ENCODE peak calls at places on chromosome 10, in seven cellular contexts. One of them, this sample, is unnamed.
A peak's percentile ranks its signal among the peaks of the same experiment; 100 is the strongest.

GRCh38 chr10:26805567-26806245 is 55.1 kb downstream of the ABI1 start:
- DNase-seq in SK-N-SH: no peak
- DNase-seq in GM12878: no peak
- DNase-seq in HepG2: no peak
- DNase-seq in HCT116: no peak
- DNase-seq in H1: no peak
- DNase-seq in K562: no peak
- DNase-seq in this sample: no peak

GRCh38 chr10:72104472-72105097 is 16.2 kb upstream of the SPOCK2 start:
- DNase-seq in GM12878: no peak
- DNase-seq in HCT116: no peak
- DNase-seq in K562: no peak
- DNase-seq in H1: no peak
- DNase-seq in HepG2: no peak
- DNase-seq in SK-N-SH: no peak
- DNase-seq in this sample: no peak

GRCh38 chr10:30098624-30099023 is 39.2 kb upstream of the JCAD start:
- DNase-seq in HepG2: no peak
- DNase-seq in SK-N-SH: no peak
- DNase-seq in H1: no peak
- DNase-seq in HCT116: no peak
- DNase-seq in K562: no peak
- DNase-seq in GM12878: no peak
- DNase-seq in this sample: no peak

GRCh38 chr10:118195729-118196128 is 146.4 kb downstream of the FAM204A start:
- DNase-seq in K562: no peak
- DNase-seq in HepG2: no peak
- DNase-seq in SK-N-SH: no peak
- DNase-seq in H1: no peak
- DNase-seq in HCT116: no peak
- DNase-seq in GM12878: no peak
- DNase-seq in this sample: no peak

GRCh38 chr10:4541292-4541691 is 284.7 kb upstream of the AKR1E2 start:
- DNase-seq in K562: no peak
- DNase-seq in GM12878: no peak
- DNase-seq in HCT116: peak; percentile 81
- DNase-seq in HepG2: no peak
- DNase-seq in H1: no peak
- DNase-seq in SK-N-SH: no peak
- DNase-seq in this sample: peak; percentile 95

GRCh38 chr10:68876246-68876918 is 24.7 kb upstream of the DDX50 start:
- DNase-seq in HepG2: peak; percentile 96
- DNase-seq in SK-N-SH: no peak
- DNase-seq in HCT116: no peak
- DNase-seq in K562: no peak
- DNase-seq in GM12878: no peak
- DNase-seq in H1: no peak
- DNase-seq in this sample: peak; percentile 11

GRCh38 chr10:10734356-10735064 is 283.2 kb upstream of the CELF2 start:
- DNase-seq in HepG2: no peak
- DNase-seq in H1: no peak
- DNase-seq in HCT116: no peak
- DNase-seq in GM12878: no peak
- DNase-seq in SK-N-SH: no peak
- DNase-seq in K562: no peak
- DNase-seq in this sample: no peak

GRCh38 chr10:30371954-30372353 is 22.9 kb upstream of the MTPAP start:
- DNase-seq in H1: no peak
- DNase-seq in K562: no peak
- DNase-seq in SK-N-SH: no peak
- DNase-seq in HCT116: no peak
- DNase-seq in HepG2: no peak
- DNase-seq in GM12878: no peak
- DNase-seq in this sample: no peak

GRCh38 chr10:97399843-97400545 is 1.1 kb downstream of the RRP12 start:
- DNase-seq in K562: peak; percentile 54
- DNase-seq in H1: no peak
- DNase-seq in SK-N-SH: peak; percentile 72
- DNase-seq in GM12878: no peak
- DNase-seq in HepG2: peak; percentile 56
- DNase-seq in HCT116: peak; percentile 57
- DNase-seq in this sample: peak; percentile 51

GRCh38 chr10:18332048-18332447 is 191.8 kb downstream of the CACNB2 start:
- DNase-seq in HepG2: no peak
- DNase-seq in SK-N-SH: no peak
- DNase-seq in H1: no peak
- DNase-seq in GM12878: no peak
- DNase-seq in HCT116: no peak
- DNase-seq in K562: no peak
- DNase-seq in this sample: no peak

GRCh38 chr10:91150631-91151030 is 69.8 kb upstream of the PCGF5 start:
- DNase-seq in SK-N-SH: no peak
- DNase-seq in K562: no peak
- DNase-seq in H1: no peak
- DNase-seq in GM12878: no peak
- DNase-seq in HepG2: no peak
- DNase-seq in HCT116: no peak
- DNase-seq in this sample: no peak

GRCh38 chr10:23099816-23100215 is 4.4 kb downstream of the MSRB2 start:
- DNase-seq in HepG2: peak; percentile 85
- DNase-seq in SK-N-SH: no peak
- DNase-seq in HCT116: no peak
- DNase-seq in K562: no peak
- DNase-seq in GM12878: no peak
- DNase-seq in H1: no peak
- DNase-seq in this sample: no peak

GRCh38 chr10:22570733-22571430 is 143.5 kb downstream of the PIP4K2A start:
- DNase-seq in K562: no peak
- DNase-seq in GM12878: no peak
- DNase-seq in H1: no peak
- DNase-seq in HepG2: no peak
- DNase-seq in HCT116: no peak
- DNase-seq in SK-N-SH: no peak
- DNase-seq in this sample: no peak

GRCh38 chr10:99573806-99574205 is 41.1 kb downstream of the NKX2-3 start:
- DNase-seq in HCT116: no peak
- DNase-seq in HepG2: no peak
- DNase-seq in H1: no peak
- DNase-seq in GM12878: no peak
- DNase-seq in K562: no peak
- DNase-seq in SK-N-SH: no peak
- DNase-seq in this sample: peak; percentile 42

GRCh38 chr10:12960431-12960898 is 41.0 kb downstream of the CCDC3 start:
- DNase-seq in SK-N-SH: no peak
- DNase-seq in H1: no peak
- DNase-seq in GM12878: no peak
- DNase-seq in K562: no peak
- DNase-seq in HepG2: peak; percentile 6
- DNase-seq in HCT116: no peak
- DNase-seq in this sample: no peak

GRCh38 chr10:12957081-12957480 is 44.4 kb downstream of the CCDC3 start:
- DNase-seq in HepG2: no peak
- DNase-seq in H1: peak; percentile 16
- DNase-seq in GM12878: no peak
- DNase-seq in K562: no peak
- DNase-seq in HCT116: no peak
- DNase-seq in SK-N-SH: no peak
- DNase-seq in this sample: no peak

GRCh38 chr10:12958546-12959110 is 42.9 kb downstream of the CCDC3 start:
- DNase-seq in SK-N-SH: no peak
- DNase-seq in GM12878: no peak
- DNase-seq in HepG2: no peak
- DNase-seq in HCT116: no peak
- DNase-seq in K562: no peak
- DNase-seq in H1: no peak
- DNase-seq in this sample: no peak

GRCh38 chr10:12950583-12951128 is 50.9 kb downstream of the CCDC3 start:
- DNase-seq in H1: peak; percentile 23
- DNase-seq in GM12878: no peak
- DNase-seq in K562: no peak
- DNase-seq in HCT116: no peak
- DNase-seq in SK-N-SH: no peak
- DNase-seq in HepG2: no peak
- DNase-seq in this sample: no peak

DNA sequence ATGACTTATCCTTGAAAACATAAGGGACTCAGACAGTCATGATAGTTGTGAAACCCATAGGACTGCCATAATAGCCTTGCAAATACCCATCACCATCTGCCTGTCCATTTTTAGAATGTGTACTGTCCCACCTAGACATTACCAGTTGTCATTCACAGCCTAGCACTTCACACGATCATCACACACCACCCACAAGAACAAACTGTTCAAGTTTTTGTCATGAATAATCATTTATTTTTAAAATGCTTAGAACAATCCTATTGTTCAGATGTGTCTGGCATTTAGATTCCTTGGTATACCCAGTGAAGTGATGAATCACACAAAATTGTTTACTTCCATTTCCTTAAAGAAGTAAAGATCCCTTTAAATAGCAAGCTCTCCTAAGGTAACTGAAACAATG is 46.6 kb downstream of the CCDC3 start:
- DNase-seq in K562: no peak
- DNase-seq in H1: peak; percentile 1
- DNase-seq in GM12878: no peak
- DNase-seq in SK-N-SH: no peak
- DNase-seq in HCT116: no peak
- DNase-seq in HepG2: no peak
- DNase-seq in this sample: no peak
- TF ChIP-seq JUND in K562: no peak
- TF ChIP-seq JUND in H1: no peak
- TF ChIP-seq JUND in GM12878: no peak
- TF ChIP-seq JUND in SK-N-SH: no peak
- TF ChIP-seq JUND in HCT116: no peak
- TF ChIP-seq JUND in HepG2: no peak
- TF ChIP-seq JUND in this sample: no peak

GRCh38 chr10:61304751-61305150 is 148.4 kb downstream of the TMEM26 start:
- DNase-seq in GM12878: no peak
- DNase-seq in K562: no peak
- DNase-seq in SK-N-SH: no peak
- DNase-seq in H1: no peak
- DNase-seq in HepG2: no peak
- DNase-seq in HCT116: no peak
- DNase-seq in this sample: no peak
- TF ChIP-seq JUND in GM12878: no peak
- TF ChIP-seq JUND in K562: no peak
- TF ChIP-seq JUND in SK-N-SH: no peak
- TF ChIP-seq JUND in H1: no peak
- TF ChIP-seq JUND in HepG2: no peak
- TF ChIP-seq JUND in HCT116: no peak
- TF ChIP-seq JUND in this sample: no peak

DNA sequence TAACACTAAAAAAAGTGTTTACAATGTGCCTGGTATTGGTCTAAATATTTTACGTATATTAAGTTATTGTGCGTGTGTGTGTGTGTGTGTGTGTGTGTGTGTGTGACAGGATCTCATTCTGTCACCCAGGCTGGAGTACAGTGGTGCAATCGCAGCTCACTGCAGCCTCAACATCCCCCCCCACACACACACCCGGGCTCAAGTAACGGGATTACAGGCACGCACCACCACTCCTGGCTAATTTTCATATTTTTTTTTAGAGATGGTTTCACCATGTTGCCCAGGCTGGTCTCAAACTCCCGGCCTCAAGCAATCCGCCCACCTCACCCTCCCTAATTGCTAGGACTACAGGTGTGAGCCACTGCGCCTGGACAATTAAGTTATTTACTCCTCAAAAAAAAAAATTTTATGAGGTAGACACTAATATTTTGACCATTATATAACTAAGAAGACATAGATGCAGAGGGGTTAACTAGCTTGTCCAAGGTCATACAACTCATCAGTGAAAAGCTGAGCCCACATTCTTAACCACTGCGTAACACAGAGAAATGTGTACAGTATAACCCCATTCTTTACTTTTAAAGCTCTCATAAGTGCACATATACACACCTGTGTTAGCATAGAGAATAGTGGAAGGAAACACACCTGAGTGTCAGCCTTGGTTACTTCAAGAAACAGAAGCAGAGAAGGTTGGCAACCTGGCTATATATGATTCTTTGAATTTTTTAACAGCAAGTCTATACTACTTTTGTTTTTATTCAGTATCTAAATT is 35.0 kb downstream of the DNAJC12 start:
- DNase-seq in H1: no peak
- DNase-seq in HCT116: no peak
- DNase-seq in K562: no peak
- DNase-seq in SK-N-SH: no peak
- DNase-seq in GM12878: no peak
- DNase-seq in HepG2: peak; percentile 81
- DNase-seq in this sample: no peak
- TF ChIP-seq JUND in H1: no peak
- TF ChIP-seq JUND in HCT116: no peak
- TF ChIP-seq JUND in K562: no peak
- TF ChIP-seq JUND in SK-N-SH: no peak
- TF ChIP-seq JUND in GM12878: no peak
- TF ChIP-seq JUND in HepG2: no peak
- TF ChIP-seq JUND in this sample: no peak

GRCh38 chr10:124249812-124250432 is 156.5 kb upstream of the CHST15 start:
- DNase-seq in K562: no peak
- DNase-seq in HepG2: no peak
- DNase-seq in H1: peak; percentile 58
- DNase-seq in SK-N-SH: no peak
- DNase-seq in GM12878: no peak
- DNase-seq in HCT116: peak; percentile 22
- DNase-seq in this sample: no peak
- TF ChIP-seq JUND in K562: no peak
- TF ChIP-seq JUND in HepG2: no peak
- TF ChIP-seq JUND in H1: no peak
- TF ChIP-seq JUND in SK-N-SH: no peak
- TF ChIP-seq JUND in GM12878: no peak
- TF ChIP-seq JUND in HCT116: no peak
- TF ChIP-seq JUND in this sample: no peak

DNA sequence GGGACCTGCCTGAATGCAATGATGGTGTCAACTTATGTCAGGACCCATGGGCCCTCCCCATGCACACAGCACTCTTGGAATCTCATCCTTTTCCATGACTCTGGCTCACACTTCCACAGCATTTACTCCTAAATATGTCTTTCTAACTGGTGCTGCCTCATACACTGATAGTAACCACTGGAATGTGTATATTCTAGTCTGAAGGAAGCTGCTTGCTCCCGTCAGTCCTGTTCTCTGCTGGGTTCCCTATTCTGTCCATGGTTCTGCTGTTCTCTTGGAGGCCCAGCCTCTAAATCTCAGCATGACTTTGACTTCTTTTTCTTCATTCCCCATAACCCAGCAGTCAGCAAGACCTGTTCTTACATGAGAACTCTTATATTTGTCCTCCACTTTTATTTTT is 1055.1 kb downstream of the KCNMA1 start:
- DNase-seq in K562: no peak
- DNase-seq in GM12878: no peak
- DNase-seq in SK-N-SH: no peak
- DNase-seq in HCT116: no peak
- DNase-seq in HepG2: no peak
- DNase-seq in H1: no peak
- DNase-seq in this sample: no peak
- TF ChIP-seq JUND in K562: no peak
- TF ChIP-seq JUND in GM12878: no peak
- TF ChIP-seq JUND in SK-N-SH: no peak
- TF ChIP-seq JUND in HCT116: no peak
- TF ChIP-seq JUND in HepG2: no peak
- TF ChIP-seq JUND in H1: no peak
- TF ChIP-seq JUND in this sample: no peak